ENCODE peak calls at places on chromosomes 5 and 9, in four cellular contexts. K, P, S and I are unnamed samples.

GRCh38 chr5:94544031-94544650 is 74.3 kb downstream of the KIAA0825 start:
- DNase-seq in K (no peak), S (no peak), P (no peak), I (no peak)

GRCh38 chr5:159310492-159310891 is 19.8 kb downstream of the IL12B start:
- DNase-seq in K (no peak), S (no peak), P (no peak), I (no peak)

GRCh38 chr5:73201547-73202513 is 28.8 kb downstream of the TMEM174 start:
- DNase-seq in S (peak; percentile 87), K (peak; percentile 39), P (peak; percentile 87), I (peak; percentile 83)

GRCh38 chr9:130010151-130010988 is 32.6 kb downstream of the FNBP1 start:
- DNase-seq in S (no peak), P (no peak), K (no peak), I (no peak)

GRCh38 chr5:37876926-37877325 is 37.1 kb upstream of the GDNF start:
- DNase-seq in P (no peak), K (no peak), S (no peak), I (no peak)

GRCh38 chr5:100479079-100479688 is 56.0 kb upstream of the FAM174A start:
- DNase-seq in S (no peak), K (no peak), P (peak; percentile 2), I (no peak)

GRCh38 chr5:35618297-35618636 is 604 bp downstream of the SPEF2 start:
- DNase-seq in S (no peak), P (no peak), K (no peak), I (no peak)

GRCh38 chr5:158895573-158895972 is 204.1 kb downstream of the EBF1 start:
- DNase-seq in P (no peak), S (no peak), K (peak; percentile 13), I (no peak)

GRCh38 chr5:178433273-178433775 is 156.9 kb downstream of the COL23A1 start:
- DNase-seq in S (no peak), K (no peak), P (no peak), I (no peak)

GRCh38 chr9:137750563-137750962 is 127.0 kb upstream of the CACNA1B start:
- DNase-seq in P (no peak), S (no peak), K (no peak), I (no peak)

GRCh38 chr9:38432922-38433510 is 8.8 kb upstream of the IGFBPL1 start:
- DNase-seq in P (peak; percentile 57), K (no peak), S (no peak), I (no peak)

GRCh38 chr5:15487228-15487627 is 12.8 kb upstream of the FBXL7 start:
- DNase-seq in K (no peak), P (no peak), S (no peak), I (no peak)

GRCh38 chr5:112186401-112186990 is 232.6 kb downstream of the EPB41L4A start:
- DNase-seq in K (no peak), S (no peak), P (peak; percentile 62), I (no peak)

GRCh38 chr5:82601085-82601484 is 322.9 kb upstream of the RPS23 start:
- DNase-seq in K (no peak), P (no peak), S (no peak), I (no peak)

GRCh38 chr5:132294728-132295504 is 722 bp downstream of the SLC22A4 start:
- DNase-seq in K (peak; percentile 53), S (peak; percentile 57), P (peak; percentile 63), I (peak; percentile 89)

GRCh38 chr9:135887585-135888050 is 19.7 kb downstream of the CAMSAP1 start:
- DNase-seq in S (no peak), K (no peak), P (no peak), I (no peak)

GRCh38 chr5:135350536-135350935 is 48.5 kb downstream of the MACROH2A1 start:
- DNase-seq in P (no peak), K (no peak), S (no peak), I (no peak)

GRCh38 chr9:36928670-36929349 is 105.3 kb downstream of the PAX5 start:
- DNase-seq in P (peak; percentile 93), K (no peak), S (no peak), I (no peak)

GRCh38 chr5:141517902-141518610 is 29.2 kb downstream of the PCDHGC5 start:
- DNase-seq in P (no peak), K (no peak), S (no peak), I (no peak)

GRCh38 chr5:90421136-90421535 is 11.6 kb upstream of the CETN3 start:
- DNase-seq in K (no peak), S (peak; percentile 26), P (no peak), I (no peak)

GRCh38 chr9:72401396-72401795 is 36.4 kb upstream of the ZFAND5 start:
- DNase-seq in K (no peak), P (no peak), S (no peak), I (no peak)

GRCh38 chr5:20041326-20041977 is 53.5 kb upstream of the CDH18 start:
- DNase-seq in S (no peak), K (no peak), P (no peak), I (no peak)

GRCh38 chr5:6399978-6400910 is 21.9 kb upstream of the MED10 start:
- DNase-seq in P (no peak), S (no peak), K (no peak), I (no peak)

GRCh38 chr9:69940668-69941067 is 103.0 kb upstream of the MAMDC2 start:
- DNase-seq in S (no peak), K (no peak), P (no peak), I (no peak)

GRCh38 chr5:3261081-3261480 is 334.6 kb upstream of the IRX1 start:
- DNase-seq in P (no peak), K (no peak), S (no peak), I (no peak)

GRCh38 chr9:130530932-130531331 is 48.4 kb upstream of the FUBP3 start:
- DNase-seq in S (peak; percentile 29), K (peak; percentile 54), P (no peak), I (peak; percentile 32)

GRCh38 chr5:93192107-93192506 is 388.9 kb downstream of the NR2F1-AS1 start:
- DNase-seq in K (no peak), P (no peak), S (no peak), I (no peak)

GRCh38 chr5:126858441-126858840 is 81.5 kb downstream of the LMNB1 start:
- DNase-seq in S (no peak), K (no peak), P (no peak), I (no peak)

GRCh38 chr5:115758356-115758755 is 58.1 kb downstream of the CDO1 start:
- DNase-seq in K (no peak), S (no peak), P (no peak), I (no peak)

GRCh38 chr5:129172561-129172960 is 78.0 kb downstream of the ISOC1 start:
- DNase-seq in S (no peak), K (no peak), P (peak; percentile 12), I (no peak)

GRCh38 chr9:96219615-96220257 is 82.2 kb downstream of the HSD17B3 start:
- DNase-seq in P (peak; percentile 39), S (peak; percentile 32), K (peak; percentile 31), I (peak; percentile 33)

GRCh38 chr5:108003178-108003577 is 332.4 kb upstream of the EFNA5 start:
- DNase-seq in K (no peak), S (no peak), P (peak; percentile 7), I (no peak)

GRCh38 chr9:102594216-102594615 is 400.9 kb upstream of the CYLC2 start:
- DNase-seq in P (no peak), S (no peak), K (no peak), I (no peak)

DNA sequence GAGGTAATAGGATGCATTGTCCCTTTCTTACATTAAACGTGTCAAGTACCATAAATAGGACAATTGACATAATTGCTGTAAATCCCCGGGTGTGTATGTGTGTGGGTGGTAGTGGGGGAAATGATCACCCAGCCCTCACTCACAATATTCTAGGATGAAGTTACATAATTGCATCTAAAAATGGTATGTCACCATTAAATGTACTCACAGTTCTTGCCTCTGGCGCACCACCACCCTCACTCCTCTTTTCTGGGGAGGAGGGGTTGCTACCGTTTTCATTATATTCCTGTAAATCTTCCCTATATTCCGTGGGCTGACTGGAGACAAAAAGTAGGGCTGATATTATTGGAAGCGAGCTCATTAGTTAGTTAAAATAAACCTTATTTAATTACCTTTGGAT is 563.8 kb downstream of the TLR4 start:
- DNase-seq in K (no peak), S (no peak), P (no peak), I (no peak)
- H3K4me1 ChIP-seq in K (no peaks in the 10 kb centered on the region), S (no peaks in the 10 kb centered on the region), P (no peaks in the 10 kb centered on the region), I (no peaks in the 10 kb centered on the region)

GRCh38 chr5:116947691-116948528 is 373.3 kb upstream of the SEMA6A start:
- DNase-seq in S (peak; percentile 77), P (peak; percentile 78), K (peak; percentile 51), I (peak; percentile 71)
- TF ChIP-seq CTCF in S (peak; percentile 74), P (peak; percentile 77), K (peak; percentile 68), I (peak; percentile 64)

GRCh38 chr5:180739271-180739670 is 587 bp downstream of the OR2Y1 start:
- DNase-seq in K (no peak), S (no peak), P (no peak), I (no peak)

GRCh38 chr5:180739958-180740357 is at the start of gene OR2Y1:
- DNase-seq in P (no peak), S (no peak), K (no peak), I (no peak)

GRCh38 chr5:180744253-180744652 is 4.4 kb upstream of the OR2Y1 start:
- DNase-seq in P (no peak), K (no peak), S (no peak), I (no peak)

GRCh38 chr5:180742727-180743126 is 2.9 kb upstream of the OR2Y1 start:
- DNase-seq in K (no peak), S (no peak), P (no peak), I (no peak)
- H3K4me1 ChIP-seq in K (no peaks in the 10 kb centered on the region), S (no peaks in the 10 kb centered on the region), P (no peaks in the 10 kb centered on the region), I (no peaks in the 10 kb centered on the region)

GRCh38 chr5:16497546-16497945 is 31.9 kb upstream of the ZNF622 start:
- DNase-seq in P (no peak), K (no peak), S (no peak), I (no peak)

GRCh38 chr5:16489322-16489791 is 23.8 kb upstream of the ZNF622 start:
- DNase-seq in K (no peak), P (peak; percentile 66), S (no peak), I (no peak)

GRCh38 chr5:16493261-16493660 is 27.7 kb upstream of the ZNF622 start:
- DNase-seq in S (no peak), P (no peak), K (no peak), I (no peak)

GRCh38 chr5:16490911-16491310 is 25.3 kb upstream of the ZNF622 start:
- DNase-seq in K (no peak), P (no peak), S (no peak), I (no peak)

GRCh38 chr5:16492398-16493175 is 27.0 kb upstream of the ZNF622 start:
- DNase-seq in P (peak; percentile 9), K (peak; percentile 54), S (peak; percentile 82), I (no peak)
- TF ChIP-seq CTCF in P (no peak), K (no peak), S (no peak), I (no peak)

GRCh38 chr9:92954886-92955285 is 7.6 kb downstream of the FGD3 start:
- DNase-seq in P (no peak), K (no peak), S (no peak), I (no peak)
- H3K4me1 ChIP-seq in P (peaks cover 4% of the 10 kb centered on the region), K (peaks cover 19% of the 10 kb centered on the region), S (no peaks in the 10 kb centered on the region), I (no peaks in the 10 kb centered on the region)

DNA sequence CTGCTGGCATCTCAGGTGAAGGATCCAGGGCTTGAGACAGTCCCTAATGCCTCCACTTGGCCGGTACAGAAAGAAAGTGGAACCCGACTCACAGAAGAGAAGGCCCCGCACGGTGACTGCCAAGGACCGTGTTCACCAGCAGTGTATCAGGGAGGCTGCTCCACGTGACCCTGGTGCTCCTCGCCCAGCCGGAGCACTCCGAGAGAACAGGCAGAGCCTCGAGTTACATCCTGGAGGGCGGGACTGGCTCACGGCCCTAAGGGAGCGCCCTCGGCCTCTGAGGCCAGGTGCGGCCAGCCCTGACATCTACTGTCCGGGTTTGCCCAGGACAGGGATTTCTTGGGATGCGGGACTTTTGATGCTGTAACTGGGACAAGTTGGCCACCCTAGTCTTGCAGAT is 104.0 kb upstream of the SARDH start:
- DNase-seq in K (no peak), S (no peak), P (no peak), I (peak; percentile 80)
- TF ChIP-seq CTCF in K (no peak), S (no peak), P (no peak), I (no peak)